ENCODE peak calls at places on chromosomes 5 and 9, in six cellular contexts. One of them, this sample, is unnamed.
A peak's percentile ranks its signal among the peaks of the same experiment; 100 is the strongest.

GRCh38 chr5:15791859-15792258 is 291.9 kb downstream of the FBXL7 start:
- DNase-seq in mesendoderm: no peak
- DNase-seq in skeletal muscle cell: no peak
- DNase-seq in adipocyte: peak; percentile 35
- DNase-seq in hepatocyte: no peak
- DNase-seq in CD4-positive, alpha-beta memory T cell: no peak
- DNase-seq in this sample: peak; percentile 75

GRCh38 chr5:84696651-84697050 is 312.0 kb upstream of the EDIL3 start:
- DNase-seq in mesendoderm: no peak
- DNase-seq in skeletal muscle cell: no peak
- DNase-seq in adipocyte: no peak
- DNase-seq in hepatocyte: no peak
- DNase-seq in CD4-positive, alpha-beta memory T cell: no peak
- DNase-seq in this sample: no peak

GRCh38 chr5:139390639-139391569 is 1.2 kb upstream of the MZB1 start:
- DNase-seq in mesendoderm: no peak
- DNase-seq in skeletal muscle cell: no peak
- DNase-seq in adipocyte: no peak
- DNase-seq in hepatocyte: no peak
- DNase-seq in CD4-positive, alpha-beta memory T cell: no peak
- DNase-seq in this sample: no peak

GRCh38 chr9:80906728-80907127 is 782.6 kb downstream of the TLE1 start:
- DNase-seq in mesendoderm: no peak
- DNase-seq in skeletal muscle cell: no peak
- DNase-seq in adipocyte: no peak
- DNase-seq in hepatocyte: no peak
- DNase-seq in CD4-positive, alpha-beta memory T cell: no peak
- DNase-seq in this sample: no peak

GRCh38 chr9:86859966-86860365 is 87.3 kb downstream of the GAS1 start:
- DNase-seq in mesendoderm: no peak
- DNase-seq in skeletal muscle cell: no peak
- DNase-seq in adipocyte: no peak
- DNase-seq in hepatocyte: peak; percentile 11
- DNase-seq in CD4-positive, alpha-beta memory T cell: no peak
- DNase-seq in this sample: no peak

GRCh38 chr9:127942152-127943010 is 4.7 kb upstream of the DPM2 start:
- DNase-seq in mesendoderm: peak; percentile 77
- DNase-seq in skeletal muscle cell: no peak
- DNase-seq in adipocyte: peak; percentile 78
- DNase-seq in hepatocyte: peak; percentile 76
- DNase-seq in CD4-positive, alpha-beta memory T cell: peak; percentile 51
- DNase-seq in this sample: peak; percentile 84

GRCh38 chr5:153517105-153517700 is 26.7 kb downstream of the GRIA1 start:
- DNase-seq in mesendoderm: no peak
- DNase-seq in skeletal muscle cell: no peak
- DNase-seq in adipocyte: no peak
- DNase-seq in hepatocyte: no peak
- DNase-seq in CD4-positive, alpha-beta memory T cell: no peak
- DNase-seq in this sample: no peak

GRCh38 chr5:50947892-50948683 is 281.7 kb downstream of the PARP8 start:
- DNase-seq in mesendoderm: no peak
- DNase-seq in skeletal muscle cell: no peak
- DNase-seq in adipocyte: no peak
- DNase-seq in hepatocyte: peak; percentile 26
- DNase-seq in CD4-positive, alpha-beta memory T cell: no peak
- DNase-seq in this sample: no peak

GRCh38 chr5:51162245-51162644 is 221.0 kb upstream of the ISL1 start:
- DNase-seq in mesendoderm: no peak
- DNase-seq in skeletal muscle cell: no peak
- DNase-seq in adipocyte: no peak
- DNase-seq in hepatocyte: no peak
- DNase-seq in CD4-positive, alpha-beta memory T cell: no peak
- DNase-seq in this sample: no peak

GRCh38 chr5:39080597-39081204 is 6.5 kb upstream of the RICTOR start:
- DNase-seq in mesendoderm: peak; percentile 75
- DNase-seq in skeletal muscle cell: no peak
- DNase-seq in adipocyte: peak; percentile 88
- DNase-seq in hepatocyte: peak; percentile 76
- DNase-seq in CD4-positive, alpha-beta memory T cell: peak; percentile 27
- DNase-seq in this sample: peak; percentile 74

GRCh38 chr5:175809531-175810121 is 61.8 kb upstream of the CPLX2 start:
- DNase-seq in mesendoderm: peak; percentile 90
- DNase-seq in skeletal muscle cell: peak; percentile 73
- DNase-seq in adipocyte: peak; percentile 80
- DNase-seq in hepatocyte: peak; percentile 75
- DNase-seq in CD4-positive, alpha-beta memory T cell: no peak
- DNase-seq in this sample: peak; percentile 86

GRCh38 chr9:14030350-14030823 is 283.6 kb downstream of the NFIB start:
- DNase-seq in mesendoderm: no peak
- DNase-seq in skeletal muscle cell: peak; percentile 92
- DNase-seq in adipocyte: peak; percentile 95
- DNase-seq in hepatocyte: peak; percentile 75
- DNase-seq in CD4-positive, alpha-beta memory T cell: no peak
- DNase-seq in this sample: peak; percentile 88

GRCh38 chr9:115847245-115847644 is 306.3 kb upstream of the PAPPA start:
- DNase-seq in mesendoderm: no peak
- DNase-seq in skeletal muscle cell: peak; percentile 44
- DNase-seq in adipocyte: peak; percentile 65
- DNase-seq in hepatocyte: no peak
- DNase-seq in CD4-positive, alpha-beta memory T cell: no peak
- DNase-seq in this sample: peak; percentile 58

GRCh38 chr5:35617435-35618296 is at the start of gene SPEF2:
- DNase-seq in mesendoderm: peak; percentile 97
- DNase-seq in skeletal muscle cell: peak; percentile 69
- DNase-seq in adipocyte: peak; percentile 96
- DNase-seq in hepatocyte: peak; percentile 94
- DNase-seq in CD4-positive, alpha-beta memory T cell: peak; percentile 80
- DNase-seq in this sample: peak; percentile 85

GRCh38 chr5:176781638-176782570 is 28.5 kb upstream of the UNC5A start:
- DNase-seq in mesendoderm: no peak
- DNase-seq in skeletal muscle cell: no peak
- DNase-seq in adipocyte: no peak
- DNase-seq in hepatocyte: no peak
- DNase-seq in CD4-positive, alpha-beta memory T cell: no peak
- DNase-seq in this sample: no peak

GRCh38 chr9:114803459-114803858 is 2.4 kb downstream of the TNFSF15 start:
- DNase-seq in mesendoderm: peak; percentile 35
- DNase-seq in skeletal muscle cell: no peak
- DNase-seq in adipocyte: no peak
- DNase-seq in hepatocyte: no peak
- DNase-seq in CD4-positive, alpha-beta memory T cell: no peak
- DNase-seq in this sample: no peak

GRCh38 chr9:114805670-114806551 is at the start of gene TNFSF15:
- DNase-seq in mesendoderm: peak; percentile 62
- DNase-seq in skeletal muscle cell: no peak
- DNase-seq in adipocyte: peak; percentile 41
- DNase-seq in hepatocyte: peak; percentile 74
- DNase-seq in CD4-positive, alpha-beta memory T cell: peak; percentile 6
- DNase-seq in this sample: no peak

GRCh38 chr9:114803886-114804285 is 2.0 kb downstream of the TNFSF15 start:
- DNase-seq in mesendoderm: no peak
- DNase-seq in skeletal muscle cell: no peak
- DNase-seq in adipocyte: peak; percentile 23
- DNase-seq in hepatocyte: no peak
- DNase-seq in CD4-positive, alpha-beta memory T cell: no peak
- DNase-seq in this sample: peak; percentile 62

GRCh38 chr9:114806571-114806970 is 732 bp upstream of the TNFSF15 start:
- DNase-seq in mesendoderm: no peak
- DNase-seq in skeletal muscle cell: no peak
- DNase-seq in adipocyte: no peak
- DNase-seq in hepatocyte: peak; percentile 27
- DNase-seq in CD4-positive, alpha-beta memory T cell: no peak
- DNase-seq in this sample: no peak

DNA sequence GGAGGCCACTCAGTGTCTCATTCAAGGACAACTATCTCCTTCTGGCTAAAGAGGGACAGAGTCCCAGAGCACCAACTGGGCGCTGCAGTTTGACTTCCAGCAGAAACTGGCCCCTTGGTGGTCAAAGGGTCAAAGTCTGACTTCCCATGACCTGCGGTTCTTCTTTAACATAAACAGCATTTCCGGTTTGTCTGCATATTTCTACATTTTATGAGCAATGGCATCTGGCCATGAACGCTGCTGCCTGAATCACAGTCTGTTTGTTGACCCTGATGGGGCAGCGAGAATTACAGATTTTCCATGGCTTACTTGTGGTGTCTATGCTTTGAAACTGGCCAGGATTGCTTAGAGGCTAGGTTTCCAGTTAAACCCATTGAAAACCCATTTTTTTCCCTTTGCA is 1.3 kb downstream of the TNFSF15 start:
- DNase-seq in mesendoderm: no peak
- DNase-seq in skeletal muscle cell: peak; percentile 72
- DNase-seq in adipocyte: peak; percentile 71
- DNase-seq in hepatocyte: peak; percentile 81
- DNase-seq in CD4-positive, alpha-beta memory T cell: no peak
- DNase-seq in this sample: peak; percentile 83
- H3K4me3 ChIP-seq in mesendoderm: no peak overlapping the region
- H3K4me3 ChIP-seq in skeletal muscle cell: no peak overlapping the region
- H3K4me3 ChIP-seq in adipocyte: no peak overlapping the region
- H3K4me3 ChIP-seq in hepatocyte: peak overlapping the region; percentile 13
- H3K4me3 ChIP-seq in CD4-positive, alpha-beta memory T cell: no peak overlapping the region
- H3K4me3 ChIP-seq in this sample: no peak overlapping the region

DNA sequence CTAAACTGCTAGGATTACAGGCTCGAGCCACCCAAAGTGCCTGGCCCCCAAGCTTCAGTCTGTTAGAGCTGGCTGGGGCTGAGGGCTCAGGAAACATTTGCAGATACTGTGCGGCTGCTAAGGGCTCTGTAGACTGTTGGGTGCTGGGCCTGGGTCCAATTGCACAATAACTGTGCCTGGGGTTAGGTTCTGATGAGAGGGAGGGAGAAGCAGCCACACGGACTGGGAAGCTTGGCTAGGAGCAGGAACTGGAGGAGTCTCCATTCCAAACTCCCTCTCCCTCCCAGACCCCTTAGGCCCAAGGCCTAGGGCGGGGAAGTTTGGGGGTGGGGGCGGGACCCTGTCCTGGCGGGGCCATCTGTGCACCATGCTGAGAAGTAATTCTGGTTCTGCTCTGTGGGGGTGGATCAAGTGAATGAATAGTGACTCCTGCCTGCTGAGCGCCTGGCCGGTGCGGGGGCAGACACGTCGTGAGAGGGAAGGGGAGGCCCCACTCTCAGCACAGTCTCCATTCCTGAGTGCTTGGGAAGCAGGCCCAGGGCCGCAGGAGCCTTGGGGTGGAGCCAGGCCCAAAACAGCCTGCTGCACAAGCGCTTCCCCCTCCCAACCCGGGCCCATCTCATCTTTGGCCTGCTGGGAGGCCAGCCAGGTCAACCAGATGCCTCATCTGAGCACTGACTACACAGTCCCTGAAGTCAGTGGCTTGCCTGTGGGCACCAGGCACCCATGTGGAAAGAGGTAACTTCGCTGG is 1.5 kb downstream of the ASS1 start:
- DNase-seq in mesendoderm: peak; percentile 74
- DNase-seq in skeletal muscle cell: peak; percentile 87
- DNase-seq in adipocyte: peak; percentile 93
- DNase-seq in hepatocyte: peak; percentile 67
- DNase-seq in CD4-positive, alpha-beta memory T cell: no peak
- DNase-seq in this sample: peak; percentile 99
- H3K4me3 ChIP-seq in mesendoderm: no peak overlapping the region
- H3K4me3 ChIP-seq in skeletal muscle cell: peak overlapping the region; percentile 55
- H3K4me3 ChIP-seq in adipocyte: peak overlapping the region; percentile 97
- H3K4me3 ChIP-seq in hepatocyte: peak overlapping the region; percentile 85
- H3K4me3 ChIP-seq in CD4-positive, alpha-beta memory T cell: no peak overlapping the region
- H3K4me3 ChIP-seq in this sample: peak overlapping the region; percentile 60

GRCh38 chr9:7210854-7211637 is 453.3 kb downstream of the KDM4C start:
- DNase-seq in mesendoderm: no peak
- DNase-seq in skeletal muscle cell: no peak
- DNase-seq in adipocyte: no peak
- DNase-seq in hepatocyte: no peak
- DNase-seq in CD4-positive, alpha-beta memory T cell: no peak
- DNase-seq in this sample: no peak

GRCh38 chr9:7211657-7212056 is 453.9 kb downstream of the KDM4C start:
- DNase-seq in mesendoderm: no peak
- DNase-seq in skeletal muscle cell: no peak
- DNase-seq in adipocyte: no peak
- DNase-seq in hepatocyte: no peak
- DNase-seq in CD4-positive, alpha-beta memory T cell: no peak
- DNase-seq in this sample: no peak

GRCh38 chr9:7209990-7210389 is 452.2 kb downstream of the KDM4C start:
- DNase-seq in mesendoderm: no peak
- DNase-seq in skeletal muscle cell: no peak
- DNase-seq in adipocyte: no peak
- DNase-seq in hepatocyte: no peak
- DNase-seq in CD4-positive, alpha-beta memory T cell: no peak
- DNase-seq in this sample: no peak

GRCh38 chr9:7209051-7209450 is 451.3 kb downstream of the KDM4C start:
- DNase-seq in mesendoderm: no peak
- DNase-seq in skeletal muscle cell: no peak
- DNase-seq in adipocyte: no peak
- DNase-seq in hepatocyte: no peak
- DNase-seq in CD4-positive, alpha-beta memory T cell: no peak
- DNase-seq in this sample: no peak

DNA sequence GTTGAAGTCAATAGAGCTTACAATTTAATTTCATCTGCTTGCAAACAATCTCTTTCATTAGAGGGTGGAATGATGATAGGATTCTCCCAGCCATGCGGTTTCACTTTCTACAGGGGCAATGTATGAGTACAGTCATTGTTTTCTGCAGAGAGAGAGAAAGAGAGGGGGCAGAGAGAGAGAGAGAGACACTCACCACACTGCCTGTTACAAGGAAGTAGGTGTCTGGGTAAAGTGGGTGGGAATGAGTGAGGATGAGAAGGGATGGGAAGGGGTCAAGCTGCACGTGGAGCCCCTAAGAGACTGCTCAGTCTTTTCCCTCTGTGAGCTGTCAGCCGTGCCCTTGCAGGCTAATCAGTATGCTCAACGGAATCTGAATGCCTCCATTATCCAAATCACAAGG is 454.3 kb downstream of the KDM4C start:
- DNase-seq in mesendoderm: no peak
- DNase-seq in skeletal muscle cell: no peak
- DNase-seq in adipocyte: no peak
- DNase-seq in hepatocyte: no peak
- DNase-seq in CD4-positive, alpha-beta memory T cell: no peak
- DNase-seq in this sample: no peak
- H3K4me3 ChIP-seq in mesendoderm: no peak overlapping the region
- H3K4me3 ChIP-seq in skeletal muscle cell: no peak overlapping the region
- H3K4me3 ChIP-seq in adipocyte: no peak overlapping the region
- H3K4me3 ChIP-seq in hepatocyte: no peak overlapping the region
- H3K4me3 ChIP-seq in CD4-positive, alpha-beta memory T cell: no peak overlapping the region
- H3K4me3 ChIP-seq in this sample: no peak overlapping the region

DNA sequence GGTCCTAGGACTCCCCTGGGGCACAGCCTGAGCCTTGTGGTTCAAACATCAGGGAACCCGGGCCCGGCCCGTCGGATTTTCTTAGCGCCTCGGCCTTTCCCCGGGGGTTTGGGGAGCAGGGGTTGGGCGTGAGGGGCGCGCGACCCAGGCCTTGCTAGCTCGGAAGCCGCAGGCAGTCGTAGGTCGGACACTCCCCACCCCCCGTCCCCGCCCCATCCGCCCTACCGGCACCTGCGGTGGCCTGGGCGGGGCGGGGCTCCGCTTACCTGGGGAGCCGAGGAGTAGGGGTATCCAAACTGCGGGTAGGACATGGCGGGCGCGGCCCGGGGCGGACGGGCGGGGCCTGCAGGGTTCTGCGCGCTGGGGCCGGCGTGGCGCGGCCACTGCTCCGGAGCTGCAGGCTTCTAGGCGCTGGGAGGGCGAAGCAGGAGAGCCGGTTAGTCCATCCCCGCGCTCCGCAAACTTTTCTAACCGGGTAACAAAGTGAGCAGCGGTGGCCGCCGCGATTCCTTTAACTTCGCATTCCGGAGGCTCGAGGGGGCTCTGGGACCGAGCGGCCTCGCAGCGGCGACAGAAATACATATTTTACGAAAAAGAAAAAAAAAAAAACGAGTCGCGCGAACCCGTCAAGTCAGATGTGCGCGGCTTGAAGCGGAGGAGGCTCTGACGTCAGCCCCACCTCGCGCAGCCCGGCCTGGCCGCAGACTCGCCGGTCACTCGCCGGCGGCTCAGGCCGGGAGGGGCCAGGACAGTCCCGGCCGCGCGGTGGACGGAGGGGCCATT is at the start of gene IRX4:
- DNase-seq in mesendoderm: peak; percentile 52
- DNase-seq in skeletal muscle cell: no peak
- DNase-seq in adipocyte: peak; percentile 3
- DNase-seq in hepatocyte: no peak
- DNase-seq in CD4-positive, alpha-beta memory T cell: no peak
- DNase-seq in this sample: peak; percentile 66
- H3K4me3 ChIP-seq in mesendoderm: no peak within 1 kb of the TSS
- H3K4me3 ChIP-seq in skeletal muscle cell: peak within 1 kb of the TSS; percentile 23
- H3K4me3 ChIP-seq in adipocyte: peak within 1 kb of the TSS; percentile 44
- H3K4me3 ChIP-seq in hepatocyte: no peak within 1 kb of the TSS
- H3K4me3 ChIP-seq in CD4-positive, alpha-beta memory T cell: no peak within 1 kb of the TSS
- H3K4me3 ChIP-seq in this sample: no peak within 1 kb of the TSS

This sample was measured in foreskin fibroblast.